ENCODE peak calls at places on chromosomes 13 and 19, in eight cellular contexts. X, E, O, Z, I, P, T and C are unnamed samples.
A peak's percentile ranks its signal among the peaks of the same experiment; 100 is the strongest.

GRCh38 chr13:73767747-73768315 is 366.4 kb downstream of the KLF12 start:
- DNase-seq in O (no peak), X (peak; percentile 34), Z (no peak), P (no peak), T (no peak), I (no peak), E (no peak), C (no peak)

GRCh38 chr19:39497850-39498261 is 891 bp upstream of the DLL3 start:
- DNase-seq in P (no peak), T (no peak), O (no peak), E (peak; percentile 43), Z (peak; percentile 6), X (peak; percentile 66), I (no peak), C (no peak)

GRCh38 chr13:23718916-23719470 is 148.8 kb downstream of the TNFRSF19 start:
- DNase-seq in E (peak; percentile 46), I (no peak), T (no peak), Z (no peak), X (no peak), P (no peak), O (no peak), C (no peak)

GRCh38 chr19:18951721-18952281 is 10.8 kb upstream of the HOMER3 start:
- DNase-seq in T (no peak), O (no peak), E (no peak), P (no peak), I (no peak), X (no peak), Z (no peak), C (no peak)

GRCh38 chr19:48354332-48354992 is 9.3 kb downstream of the TMEM143 start:
- DNase-seq in Z (no peak), O (no peak), I (no peak), E (peak; percentile 17), T (peak; percentile 61), X (no peak), P (no peak), C (no peak)

GRCh38 chr13:100363351-100363750 is 225.2 kb downstream of the GGACT start:
- DNase-seq in T (no peak), E (peak; percentile 55), Z (no peak), I (no peak), P (no peak), X (no peak), O (no peak), C (no peak)

GRCh38 chr19:38675611-38676010 is 28.2 kb downstream of the ACTN4 start:
- DNase-seq in T (no peak), Z (peak; percentile 97), E (no peak), X (no peak), O (no peak), P (no peak), I (no peak), C (no peak)

GRCh38 chr13:47564041-47564440 is 437.0 kb downstream of the SUCLA2 start:
- DNase-seq in I (no peak), O (no peak), Z (no peak), X (no peak), P (no peak), T (no peak), E (peak; percentile 11), C (no peak)

GRCh38 chr19:43984687-43985000 is 656 bp downstream of the ZNF155 start:
- DNase-seq in P (no peak), E (no peak), T (no peak), Z (no peak), I (no peak), X (peak; percentile 34), O (no peak), C (no peak)

GRCh38 chr13:76723551-76724232 is 162.5 kb downstream of the KCTD12 start:
- DNase-seq in X (no peak), T (no peak), Z (no peak), O (no peak), P (no peak), E (peak; percentile 58), I (no peak), C (no peak)

GRCh38 chr13:95447766-95448165 is 104.8 kb upstream of the CLDN10 start:
- DNase-seq in T (no peak), P (no peak), I (no peak), X (no peak), Z (no peak), O (no peak), E (no peak), C (no peak)

GRCh38 chr13:35994131-35994966 is 136.8 kb downstream of the DCLK1 start:
- DNase-seq in E (peak; percentile 99), X (no peak), Z (no peak), P (peak; percentile 71), T (no peak), O (no peak), I (no peak), C (no peak)

GRCh38 chr19:3266792-3267469 is 42.5 kb downstream of the CELF5 start:
- DNase-seq in Z (no peak), E (no peak), I (no peak), T (no peak), X (no peak), P (no peak), O (no peak), C (no peak)

GRCh38 chr19:54530866-54531265 is 28.2 kb downstream of the LAIR2 start:
- DNase-seq in X (no peak), I (no peak), Z (no peak), T (no peak), O (no peak), E (no peak), P (no peak), C (no peak)

GRCh38 chr19:19591133-19591825 is 27.2 kb downstream of the PBX4 start:
- DNase-seq in Z (peak; percentile 56), X (no peak), E (peak; percentile 98), I (no peak), T (peak; percentile 32), O (no peak), P (no peak), C (peak; percentile 59)

GRCh38 chr19:12730054-12730453 is 4.4 kb downstream of the TRIR start:
- DNase-seq in X (no peak), P (no peak), O (no peak), I (no peak), E (no peak), T (no peak), Z (no peak), C (no peak)

GRCh38 chr13:50276550-50276949 is 261.3 kb downstream of the KCNRG start:
- DNase-seq in P (no peak), I (no peak), E (no peak), Z (no peak), X (no peak), T (no peak), O (no peak), C (no peak)

GRCh38 chr13:49759503-49759902 is 33.0 kb downstream of the KPNA3 start:
- DNase-seq in E (no peak), Z (no peak), T (no peak), O (no peak), P (no peak), X (no peak), I (no peak), C (no peak)

GRCh38 chr13:43110036-43110435 is 86.7 kb downstream of the DNAJC15 start:
- DNase-seq in T (no peak), Z (no peak), X (no peak), P (no peak), E (no peak), O (no peak), I (no peak), C (no peak)

DNA sequence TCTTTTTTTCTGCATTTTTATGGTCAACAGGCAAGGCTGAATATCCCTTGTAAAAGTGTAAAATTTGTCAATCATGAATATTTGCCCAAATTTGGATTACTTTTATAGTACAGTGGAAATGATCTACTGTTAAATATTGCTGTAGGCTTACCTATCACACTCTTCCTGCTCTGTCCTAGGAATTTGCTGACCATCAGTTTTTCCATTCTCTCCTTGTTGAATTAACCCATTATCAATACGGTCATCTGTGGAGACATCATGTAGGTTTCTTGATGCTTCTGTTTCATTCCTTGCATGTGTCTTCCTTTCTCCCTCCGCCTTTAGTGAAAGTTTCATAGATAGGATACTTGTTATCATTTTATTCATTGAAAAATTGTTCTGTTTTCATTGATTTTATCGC is 139.6 kb upstream of the TUBA3C start:
- DNase-seq in Z (no peak), P (no peak), X (no peak), E (no peak), O (no peak), T (no peak), I (no peak), C (no peak)
- H3K9me3 ChIP-seq in Z (no peaks in the 10 kb centered on the region), P (no peaks in the 10 kb centered on the region), X (peaks cover 65% of the 10 kb centered on the region), E (no peaks in the 10 kb centered on the region), O (no peaks in the 10 kb centered on the region), T (no peaks in the 10 kb centered on the region), I (no peaks in the 10 kb centered on the region), C (no peaks in the 10 kb centered on the region)

GRCh38 chr13:114055766-114056165 is 76.7 kb downstream of the RASA3 start:
- DNase-seq in Z (no peak), P (no peak), X (no peak), T (no peak), O (no peak), I (no peak), E (no peak), C (no peak)
- H3K4me1 ChIP-seq in Z (no peaks in the 10 kb centered on the region), P (no peaks in the 10 kb centered on the region), X (peaks cover 8% of the 10 kb centered on the region), T (peaks cover 17% of the 10 kb centered on the region), O (peaks cover 62% of the 10 kb centered on the region), I (peaks cover 28% of the 10 kb centered on the region), E (peaks cover 11% of the 10 kb centered on the region), C (no peaks in the 10 kb centered on the region)

GRCh38 chr13:113955691-113956090 is 18.2 kb downstream of the C13orf46 start:
- DNase-seq in T (no peak), I (no peak), E (no peak), Z (no peak), X (peak; percentile 10), O (no peak), P (no peak), C (no peak)

GRCh38 chr13:113956571-113956970 is 17.3 kb downstream of the C13orf46 start:
- DNase-seq in E (no peak), O (no peak), I (no peak), T (no peak), X (peak; percentile 18), P (no peak), Z (no peak), C (no peak)

GRCh38 chr13:113954046-113954841 is 19.6 kb downstream of the C13orf46 start:
- DNase-seq in I (no peak), Z (no peak), E (no peak), O (no peak), P (no peak), X (peak; percentile 14), T (no peak), C (no peak)

GRCh38 chr13:113953561-113953960 is 20.3 kb downstream of the C13orf46 start:
- DNase-seq in X (peak; percentile 12), T (no peak), O (no peak), I (no peak), Z (no peak), P (no peak), E (no peak), C (no peak)

GRCh38 chr13:113955235-113955634 is 18.6 kb downstream of the C13orf46 start:
- DNase-seq in I (no peak), P (no peak), T (no peak), E (no peak), Z (no peak), X (peak; percentile 8), O (no peak), C (no peak)
- H3K9me3 ChIP-seq in I (no peaks in the 10 kb centered on the region), P (no peaks in the 10 kb centered on the region), T (no peaks in the 10 kb centered on the region), E (no peaks in the 10 kb centered on the region), Z (no peaks in the 10 kb centered on the region), X (peaks cover under 1% of the 10 kb centered on the region), O (no peaks in the 10 kb centered on the region), C (peaks cover 5% of the 10 kb centered on the region)

DNA sequence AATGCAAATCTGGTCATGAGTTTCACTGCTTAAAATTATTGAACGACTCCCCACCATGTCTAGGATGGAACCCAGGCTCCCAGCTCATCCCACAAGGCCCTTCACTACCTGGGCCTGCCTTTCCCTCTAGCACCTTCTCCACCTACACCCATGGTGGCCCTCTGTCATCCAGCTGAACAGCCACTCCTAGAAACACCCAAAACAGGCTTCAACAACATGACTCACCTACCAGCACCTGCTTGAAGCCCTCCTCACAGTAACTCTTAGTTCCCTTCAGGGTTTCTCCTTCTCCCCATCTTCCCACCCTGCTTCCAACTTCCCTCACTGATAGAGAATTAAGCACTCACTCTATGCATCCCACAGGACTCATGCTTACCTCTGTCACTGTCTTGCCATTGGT is 6.6 kb upstream of the IGFL2 start:
- DNase-seq in Z (no peak), O (no peak), X (no peak), E (no peak), P (no peak), I (no peak), T (no peak), C (no peak)
- H3K4me1 ChIP-seq in Z (no peaks in the 10 kb centered on the region), O (no peaks in the 10 kb centered on the region), X (no peaks in the 10 kb centered on the region), E (no peaks in the 10 kb centered on the region), P (no peaks in the 10 kb centered on the region), I (no peaks in the 10 kb centered on the region), T (no peaks in the 10 kb centered on the region), C (no peaks in the 10 kb centered on the region)